ENCODE peak calls at places on chromosomes 6 and 20, in four cellular contexts. F, N, L and C are unnamed samples.

GRCh38 chr6:14066782-14067406 is 50.7 kb upstream of the CD83 start:
- DNase-seq in F (no peak), N (no peak), L (peak; percentile 40), C (peak; percentile 76)

GRCh38 chr6:21804941-21805610 is 211.5 kb downstream of the SOX4 start:
- DNase-seq in F (no peak), N (no peak), L (no peak), C (no peak)

GRCh38 chr6:41498968-41499599 is 47.1 kb upstream of the FOXP4 start:
- DNase-seq in F (no peak), N (no peak), L (no peak), C (no peak)

GRCh38 chr6:12249516-12250394 is 40.4 kb upstream of the EDN1 start:
- DNase-seq in F (no peak), N (no peak), L (no peak), C (no peak)

GRCh38 chr6:42118162-42119001 is 24.0 kb downstream of the C6orf132 start:
- DNase-seq in F (peak; percentile 34), N (no peak), L (peak; percentile 8), C (no peak)

GRCh38 chr6:147061152-147061551 is 143.1 kb upstream of the STXBP5 start:
- DNase-seq in F (no peak), N (no peak), L (no peak), C (no peak)

GRCh38 chr6:118639054-118639964 is 12.1 kb downstream of the CEP85L start:
- DNase-seq in F (no peak), N (no peak), L (no peak), C (no peak)

GRCh38 chr6:111569951-111570350 is 35.7 kb downstream of the TRAF3IP2 start:
- DNase-seq in F (no peak), N (no peak), L (no peak), C (no peak)

GRCh38 chr20:1227121-1227582 is 1.3 kb downstream of the RAD21L1 start:
- DNase-seq in F (no peak), N (no peak), L (no peak), C (no peak)

GRCh38 chr6:93550551-93551276 is 131.4 kb upstream of the EPHA7 start:
- DNase-seq in F (no peak), N (no peak), L (no peak), C (no peak)

GRCh38 chr6:116059713-116060571 is 749 bp downstream of the FRK start:
- DNase-seq in F (no peak), N (no peak), L (no peak), C (no peak)

GRCh38 chr6:104591573-104592334 is 268.0 kb downstream of the HACE1 start:
- DNase-seq in F (no peak), N (no peak), L (no peak), C (peak; percentile 43)

GRCh38 chr6:153944197-153944596 is 94.8 kb upstream of the OPRM1 start:
- DNase-seq in F (no peak), N (no peak), L (no peak), C (no peak)

GRCh38 chr6:12749531-12750379 is 33.2 kb downstream of the PHACTR1 start:
- DNase-seq in F (no peak), N (peak; percentile 49), L (no peak), C (no peak)

GRCh38 chr20:23602261-23602660 is 3.5 kb downstream of the CST9 start:
- DNase-seq in F (no peak), N (no peak), L (no peak), C (no peak)